ENCODE peak calls at places on chromosomes 16 and 17, in nine cellular contexts. G, Y, D, M, H, X, Q, F and S are unnamed samples.

GRCh38 chr17:47935961-47936360 is 5.4 kb upstream of the PNPO start:
- ATAC-seq in H (no peak), Q (no peak), D (peak), Y (no peak), F (peak), G (no peak), X (no peak), M (no peak), S (no peak)

GRCh38 chr17:35546489-35546888 is 9.0 kb upstream of the SLFN12L start:
- ATAC-seq in Y (no peak), Q (no peak), X (no peak), F (no peak), D (no peak), H (no peak), G (no peak), M (no peak), S (no peak)

GRCh38 chr17:78645421-78646295 is 68.5 kb upstream of the DNAH17 start:
- ATAC-seq in G (peak), X (no peak), D (peak), Q (peak), H (peak), Y (no peak), M (peak), F (peak), S (peak)

GRCh38 chr17:64148699-64149098 is 18.8 kb upstream of the ERN1 start:
- ATAC-seq in X (peak), H (no peak), F (no peak), M (no peak), D (no peak), G (no peak), Y (no peak), Q (no peak), S (no peak)

GRCh38 chr16:78298986-78299385 is 199.5 kb downstream of the WWOX start:
- ATAC-seq in X (no peak), D (peak), Q (no peak), H (no peak), M (no peak), G (no peak), Y (no peak), F (no peak), S (no peak)

GRCh38 chr16:19348578-19349315 is 63.2 kb downstream of the CLEC19A start:
- ATAC-seq in F (no peak), H (no peak), Q (no peak), M (no peak), Y (no peak), D (peak), G (no peak), X (peak), S (no peak)

GRCh38 chr17:50149425-50150353 is 788 bp downstream of the PPP1R9B start:
- ATAC-seq in G (peak), X (peak), F (peak), H (peak), Y (peak), Q (no peak), M (peak), D (peak), S (peak)

GRCh38 chr17:44253021-44253420 is 14.9 kb downstream of the SLC4A1 start:
- ATAC-seq in G (no peak), X (no peak), Q (no peak), H (no peak), Y (no peak), D (no peak), M (no peak), F (no peak), S (no peak)

GRCh38 chr17:10121971-10122707 is 76.3 kb downstream of the GAS7 start:
- ATAC-seq in G (no peak), D (no peak), H (no peak), F (no peak), X (no peak), M (peak), Q (peak), Y (no peak), S (no peak)

GRCh38 chr17:11144358-11145233 is 96.4 kb upstream of the SHISA6 start:
- ATAC-seq in M (no peak), Q (no peak), F (no peak), H (no peak), X (no peak), G (peak), Y (peak), D (peak), S (peak)

GRCh38 chr17:73007447-73007846 is 85.0 kb downstream of the SLC39A11 start:
- ATAC-seq in Y (no peak), X (no peak), D (no peak), F (no peak), H (no peak), M (no peak), Q (no peak), G (peak), S (no peak)

GRCh38 chr17:20706752-20707372 is 127.3 kb downstream of the CDRT15L2 start:
- ATAC-seq in Q (no peak), G (peak), H (no peak), D (no peak), F (no peak), M (no peak), X (peak), Y (peak), S (no peak)

GRCh38 chr17:46032909-46033308 is 33.9 kb downstream of the STH start:
- ATAC-seq in Q (no peak), H (no peak), Y (no peak), G (no peak), M (no peak), X (no peak), F (no peak), D (no peak), S (no peak)

GRCh38 chr17:47265983-47266541 is 12.4 kb downstream of the ITGB3 start:
- ATAC-seq in F (no peak), Q (peak), H (no peak), M (no peak), X (no peak), G (peak), Y (peak), D (peak), S (peak)

GRCh38 chr16:68387301-68387700 is 61.0 kb downstream of the SMPD3 start:
- ATAC-seq in G (peak), Q (no peak), H (no peak), D (peak), Y (peak), M (no peak), X (peak), F (no peak), S (no peak)

GRCh38 chr17:35286120-35286781 is 43.4 kb downstream of the SLFN5 start:
- ATAC-seq in H (no peak), F (no peak), G (no peak), X (no peak), M (peak), Q (no peak), Y (no peak), D (no peak), S (no peak)

GRCh38 chr16:22348296-22348695 is 26.1 kb downstream of the CDR2 start:
- ATAC-seq in Q (no peak), Y (no peak), H (no peak), M (no peak), G (no peak), F (no peak), X (no peak), D (no peak), S (no peak)

GRCh38 chr16:51763072-51763658 is 612.1 kb upstream of the SALL1 start:
- ATAC-seq in D (no peak), F (no peak), Y (peak), X (no peak), M (no peak), G (peak), Q (no peak), H (no peak), S (no peak)

GRCh38 chr16:78252757-78253156 is 153.3 kb downstream of the WWOX start:
- ATAC-seq in Q (no peak), X (no peak), G (no peak), M (no peak), Y (peak), D (no peak), H (no peak), F (no peak), S (no peak)

GRCh38 chr17:50110591-50111349 is 15.6 kb downstream of the PDK2 start:
- ATAC-seq in D (no peak), G (peak), Q (no peak), M (no peak), H (no peak), Y (no peak), X (no peak), F (peak), S (peak)

GRCh38 chr17:41118721-41119120 is 548 bp upstream of the KRTAP4-11 start:
- ATAC-seq in F (no peak), H (no peak), D (no peak), G (no peak), X (no peak), Y (no peak), M (no peak), Q (no peak), S (no peak)

GRCh38 chr16:30557950-30558788 is at the start of gene ZNF764:
- ATAC-seq in M (peak), D (peak), F (peak), G (peak), Y (peak), H (peak), X (peak), Q (peak), S (peak)

GRCh38 chr17:57486978-57487377 is 230.7 kb downstream of the MSI2 start:
- ATAC-seq in Y (no peak), M (no peak), H (no peak), Q (peak), D (peak), X (no peak), G (peak), F (peak), S (no peak)

GRCh38 chr16:8716592-8716991 is 42.2 kb downstream of the ABAT start:
- ATAC-seq in D (no peak), Q (no peak), G (no peak), X (no peak), M (no peak), Y (no peak), H (no peak), F (no peak), S (no peak)

GRCh38 chr16:8714143-8714542 is 39.7 kb downstream of the ABAT start:
- ATAC-seq in Y (no peak), F (no peak), G (no peak), M (no peak), Q (no peak), D (no peak), H (no peak), X (peak), S (no peak)

GRCh38 chr16:8716052-8716451 is 41.6 kb downstream of the ABAT start:
- ATAC-seq in Y (no peak), Q (no peak), F (no peak), D (no peak), H (no peak), X (no peak), M (no peak), G (no peak), S (no peak)

GRCh38 chr16:8713635-8714097 is 39.2 kb downstream of the ABAT start:
- ATAC-seq in X (peak), D (no peak), M (no peak), H (no peak), Y (no peak), F (no peak), G (no peak), Q (no peak), S (no peak)

GRCh38 chr16:8712589-8713361 is 38.4 kb downstream of the ABAT start:
- ATAC-seq in M (no peak), G (no peak), X (no peak), H (no peak), F (no peak), Q (no peak), Y (peak), D (no peak), S (no peak)
- TF ChIP-seq CTCF in M (no peak), G (no peak), X (no peak), H (no peak), F (no peak), Q (no peak), Y (peak), D (no peak), S (no peak)

GRCh38 chr17:38498353-38498752 is 70.1 kb downstream of the ARHGAP23 start:
- ATAC-seq in D (no peak), H (no peak), X (no peak), Q (no peak), F (no peak), Y (no peak), M (no peak), G (no peak), S (no peak)
- TF ChIP-seq CTCF in D (no peak), H (no peak), X (peak), Q (no peak), F (no peak), Y (peak), M (no peak), G (no peak), S (no peak)

GRCh38 chr17:76248013-76248782 is 7.9 kb upstream of the RNF157 start:
- ATAC-seq in X (no peak), F (no peak), Q (no peak), D (peak), G (no peak), H (no peak), Y (no peak), M (no peak), S (no peak)
- TF ChIP-seq CTCF in X (no peak), F (peak), Q (no peak), D (no peak), G (no peak), H (no peak), Y (peak), M (no peak), S (no peak)

GRCh38 chr17:80990921-80991644 is 558 bp upstream of the CHMP6 start:
- ATAC-seq in G (peak), M (peak), F (no peak), Q (no peak), Y (peak), X (no peak), D (no peak), H (no peak), S (no peak)

GRCh38 chr17:80992948-80993624 is 1.4 kb downstream of the CHMP6 start:
- ATAC-seq in X (no peak), G (peak), M (no peak), Y (no peak), H (no peak), D (peak), F (no peak), Q (no peak), S (no peak)

GRCh38 chr17:80992077-80992947 is 671 bp downstream of the CHMP6 start:
- ATAC-seq in Q (peak), Y (no peak), H (peak), G (peak), X (peak), M (peak), D (peak), F (peak), S (peak)

GRCh38 chr17:80989586-80989913 is 2.1 kb upstream of the CHMP6 start:
- ATAC-seq in D (no peak), X (peak), Y (peak), G (no peak), H (no peak), Q (no peak), M (no peak), F (no peak), S (no peak)

GRCh38 chr17:80991645-80992076 is at the start of gene CHMP6:
- ATAC-seq in X (peak), G (peak), H (peak), F (peak), M (peak), Q (peak), D (peak), Y (peak), S (peak)
- TF ChIP-seq CTCF in X (no peak), G (peak), H (peak), F (no peak), M (no peak), Q (no peak), D (no peak), Y (peak), S (peak)